ENCODE peak calls at places on chromosomes 7 and 10, in eight cellular contexts. One of them, this sample, is unnamed.

GRCh38 chr10:10975647-10976046 is 42.0 kb upstream of the CELF2 start:
- DNase-seq in left colon: no peak
- DNase-seq in posterior cingulate gyrus: no peak
- DNase-seq in neural progenitor cell: no peak
- DNase-seq in effector CD4-positive, alpha-beta T cell: no peak
- DNase-seq in DMS153: no peak
- DNase-seq in psoas muscle: no peak
- DNase-seq in stimulated activated CD4-positive, alpha-beta T cell treated with anti-CD3 and anti-CD28 coated beads, Interleukin-4, amount 100 ng/mL, for 4 hours: no peak
- DNase-seq in this sample: no peak

GRCh38 chr7:13822678-13823077 is 166.8 kb downstream of the ETV1 start:
- DNase-seq in effector CD4-positive, alpha-beta T cell: no peak
- DNase-seq in psoas muscle: no peak
- DNase-seq in left colon: no peak
- DNase-seq in DMS153: no peak
- DNase-seq in stimulated activated CD4-positive, alpha-beta T cell treated with anti-CD3 and anti-CD28 coated beads, Interleukin-4, amount 100 ng/mL, for 4 hours: no peak
- DNase-seq in neural progenitor cell: no peak
- DNase-seq in posterior cingulate gyrus: no peak
- DNase-seq in this sample: no peak

GRCh38 chr7:130695840-130696239 is 9.5 kb upstream of the TSGA13 start:
- DNase-seq in neural progenitor cell: peak; percentile 54
- DNase-seq in left colon: no peak
- DNase-seq in psoas muscle: no peak
- DNase-seq in effector CD4-positive, alpha-beta T cell: no peak
- DNase-seq in posterior cingulate gyrus: no peak
- DNase-seq in stimulated activated CD4-positive, alpha-beta T cell treated with anti-CD3 and anti-CD28 coated beads, Interleukin-4, amount 100 ng/mL, for 4 hours: no peak
- DNase-seq in DMS153: peak; percentile 1
- DNase-seq in this sample: no peak

GRCh38 chr7:3910041-3910440 is 609.0 kb downstream of the SDK1 start:
- DNase-seq in psoas muscle: no peak
- DNase-seq in posterior cingulate gyrus: no peak
- DNase-seq in effector CD4-positive, alpha-beta T cell: no peak
- DNase-seq in left colon: no peak
- DNase-seq in stimulated activated CD4-positive, alpha-beta T cell treated with anti-CD3 and anti-CD28 coated beads, Interleukin-4, amount 100 ng/mL, for 4 hours: no peak
- DNase-seq in DMS153: no peak
- DNase-seq in neural progenitor cell: peak; percentile 56
- DNase-seq in this sample: no peak

GRCh38 chr7:46679671-46680070 is 758.6 kb upstream of the IGFBP3 start:
- DNase-seq in DMS153: no peak
- DNase-seq in psoas muscle: no peak
- DNase-seq in left colon: no peak
- DNase-seq in neural progenitor cell: no peak
- DNase-seq in posterior cingulate gyrus: no peak
- DNase-seq in stimulated activated CD4-positive, alpha-beta T cell treated with anti-CD3 and anti-CD28 coated beads, Interleukin-4, amount 100 ng/mL, for 4 hours: no peak
- DNase-seq in effector CD4-positive, alpha-beta T cell: no peak
- DNase-seq in this sample: no peak

GRCh38 chr7:42232275-42232674 is 4.7 kb downstream of the GLI3 start:
- DNase-seq in neural progenitor cell: peak; percentile 83
- DNase-seq in effector CD4-positive, alpha-beta T cell: no peak
- DNase-seq in stimulated activated CD4-positive, alpha-beta T cell treated with anti-CD3 and anti-CD28 coated beads, Interleukin-4, amount 100 ng/mL, for 4 hours: no peak
- DNase-seq in left colon: no peak
- DNase-seq in DMS153: no peak
- DNase-seq in psoas muscle: no peak
- DNase-seq in posterior cingulate gyrus: no peak
- DNase-seq in this sample: no peak

GRCh38 chr7:26284995-26285632 is 6.5 kb upstream of the SNX10 start:
- DNase-seq in left colon: no peak
- DNase-seq in DMS153: no peak
- DNase-seq in effector CD4-positive, alpha-beta T cell: no peak
- DNase-seq in psoas muscle: no peak
- DNase-seq in posterior cingulate gyrus: no peak
- DNase-seq in stimulated activated CD4-positive, alpha-beta T cell treated with anti-CD3 and anti-CD28 coated beads, Interleukin-4, amount 100 ng/mL, for 4 hours: no peak
- DNase-seq in neural progenitor cell: peak; percentile 21
- DNase-seq in this sample: no peak

GRCh38 chr7:46908770-46909169 is 673.1 kb downstream of the TNS3 start:
- DNase-seq in DMS153: no peak
- DNase-seq in posterior cingulate gyrus: no peak
- DNase-seq in left colon: no peak
- DNase-seq in neural progenitor cell: no peak
- DNase-seq in stimulated activated CD4-positive, alpha-beta T cell treated with anti-CD3 and anti-CD28 coated beads, Interleukin-4, amount 100 ng/mL, for 4 hours: no peak
- DNase-seq in psoas muscle: no peak
- DNase-seq in effector CD4-positive, alpha-beta T cell: no peak
- DNase-seq in this sample: no peak

This sample was measured in left ventricle myocardium inferior.